ENCODE peak calls at places on chromosomes 13 and 19, in nine cellular contexts. N is K562, C is endothelial cell of umbilical vein, M is WTC11, R is NB4, G is GM12878, F is HCT116, K is SK-N-SH, S is HepG2. L is an unnamed sample.

GRCh38 chr13:73201601-73202000 is 142.8 kb downstream of the KLF5 start:
- DNase-seq in N (no peak), G (no peak), F (no peak), R (no peak), M (no peak), C (no peak), K (no peak), S (no peak), L (no peak)

GRCh38 chr19:48878219-48879024 is 6.2 kb downstream of the PPP1R15A start:
- DNase-seq in C (peak), N (peak), G (no peak), R (no peak), S (no peak), F (no peak), M (no peak), K (no peak), L (peak)

GRCh38 chr13:97018029-97018819 is 23.9 kb upstream of the OXGR1 start:
- DNase-seq in F (peak), K (peak), G (no peak), S (peak), R (peak), M (peak), N (peak), C (peak), L (no peak)

GRCh38 chr19:38148337-38148736 is 75.7 kb downstream of the DPF1 start:
- DNase-seq in K (no peak), R (no peak), N (no peak), C (no peak), F (no peak), S (no peak), G (no peak), M (no peak), L (no peak)

GRCh38 chr13:48210178-48210577 is 22.8 kb upstream of the ITM2B start:
- DNase-seq in M (no peak), R (peak), G (no peak), F (no peak), K (no peak), S (no peak), N (no peak), C (no peak), L (peak)

GRCh38 chr13:100983111-100983510 is 308.5 kb upstream of the TMTC4 start:
- DNase-seq in N (no peak), C (no peak), K (no peak), S (no peak), F (no peak), R (no peak), G (no peak), M (no peak), L (no peak)

GRCh38 chr13:73967397-73968165 is 166.6 kb downstream of the KLF12 start:
- DNase-seq in C (no peak), G (peak), M (no peak), N (no peak), S (no peak), F (no peak), K (no peak), R (no peak), L (no peak)

GRCh38 chr13:110359840-110360301 is 52.8 kb downstream of the COL4A2 start:
- DNase-seq in S (no peak), N (no peak), C (no peak), G (no peak), R (no peak), K (no peak), M (no peak), F (no peak), L (no peak)

GRCh38 chr13:53821632-53822031 is 793.0 kb downstream of the OLFM4 start:
- DNase-seq in S (no peak), M (no peak), K (no peak), F (no peak), C (no peak), G (no peak), R (no peak), N (no peak), L (no peak)

GRCh38 chr19:2552859-2553258 is 76.9 kb downstream of the GADD45B start:
- DNase-seq in F (no peak), G (peak), K (no peak), C (peak), S (no peak), N (peak), M (no peak), R (peak), L (no peak)

GRCh38 chr19:6127716-6128335 is 7.6 kb upstream of the ACSBG2 start:
- DNase-seq in K (no peak), M (no peak), C (no peak), R (no peak), S (no peak), G (no peak), F (no peak), N (no peak), L (no peak)

GRCh38 chr19:46036745-46037126 is 4.1 kb downstream of the IGFL4 start:
- DNase-seq in G (no peak), K (no peak), F (no peak), N (no peak), M (no peak), S (peak), C (no peak), R (no peak), L (no peak)

GRCh38 chr19:6794817-6795431 is 22.4 kb downstream of the VAV1 start:
- DNase-seq in K (no peak), N (peak), G (no peak), M (no peak), C (no peak), R (peak), S (peak), F (no peak), L (peak)

GRCh38 chr13:50989476-50989875 is 79.9 kb downstream of the RNASEH2B start:
- DNase-seq in N (peak), K (peak), S (peak), R (no peak), C (peak), G (no peak), M (no peak), F (no peak), L (no peak)

GRCh38 chr19:41821003-41821735 is 23.3 kb downstream of the LYPD4 start:
- DNase-seq in M (peak), C (peak), N (peak), G (peak), R (peak), F (peak), S (peak), K (peak), L (peak)

GRCh38 chr19:19649580-19649995 is 6.1 kb upstream of the GMIP start:
- DNase-seq in M (no peak), K (no peak), R (no peak), S (no peak), C (no peak), N (no peak), F (no peak), G (no peak), L (no peak)

GRCh38 chr13:32538234-32538620 is 368 bp downstream of the N4BP2L2 start:
- DNase-seq in M (peak), R (no peak), S (peak), G (no peak), K (peak), C (no peak), F (no peak), N (no peak), L (no peak)

GRCh38 chr13:99307648-99308339 is 595 bp upstream of the GPR183 start:
- DNase-seq in S (no peak), C (peak), N (peak), G (no peak), R (peak), M (no peak), F (no peak), K (no peak), L (peak)

GRCh38 chr13:99385161-99385560 is 78.0 kb upstream of the GPR183 start:
- DNase-seq in C (no peak), G (no peak), N (no peak), R (no peak), M (no peak), F (no peak), K (no peak), S (no peak), L (no peak)

GRCh38 chr13:87907202-87907601 is 236.0 kb downstream of the SLITRK5 start:
- DNase-seq in S (no peak), G (no peak), C (no peak), N (no peak), F (no peak), K (no peak), R (no peak), M (no peak), L (no peak)

GRCh38 chr13:27172495-27172842 is 858 bp upstream of the USP12 start:
- DNase-seq in S (no peak), F (no peak), C (no peak), R (peak), G (no peak), K (peak), M (no peak), N (peak), L (no peak)

GRCh38 chr13:97574926-97575325 is 141.0 kb downstream of the RAP2A start:
- DNase-seq in R (peak), K (no peak), M (peak), G (no peak), F (peak), C (peak), N (peak), S (peak), L (no peak)

DNA sequence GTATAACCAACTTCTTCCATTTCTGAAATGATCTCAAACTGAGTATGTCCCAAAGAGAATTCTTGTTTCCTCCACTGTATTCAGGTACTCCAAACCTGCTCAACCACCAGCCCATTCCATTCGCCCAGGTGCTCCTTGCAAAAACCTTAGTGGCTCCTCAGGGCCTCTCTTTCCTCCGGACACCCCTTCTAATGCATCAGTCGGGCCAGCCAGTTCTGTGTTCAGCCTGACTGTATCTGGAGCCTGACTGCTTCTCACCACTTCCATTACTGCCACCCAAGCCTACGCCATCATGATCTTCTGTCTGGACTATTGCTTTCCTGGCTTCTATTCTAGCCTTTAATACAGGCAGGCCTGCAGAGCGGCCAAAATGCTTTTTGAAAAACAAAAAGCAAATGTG is 1.5 kb downstream of the PHF11 start:
- DNase-seq in M (no peak), K (no peak), S (no peak), G (no peak), C (no peak), N (no peak), F (no peak), R (no peak), L (no peak)
- TF ChIP-seq MAX in M (no peak), K (no peak), S (no peak), G (no peak), C (no peak), N (no peak), F (no peak), R (no peak), L (no peak)

DNA sequence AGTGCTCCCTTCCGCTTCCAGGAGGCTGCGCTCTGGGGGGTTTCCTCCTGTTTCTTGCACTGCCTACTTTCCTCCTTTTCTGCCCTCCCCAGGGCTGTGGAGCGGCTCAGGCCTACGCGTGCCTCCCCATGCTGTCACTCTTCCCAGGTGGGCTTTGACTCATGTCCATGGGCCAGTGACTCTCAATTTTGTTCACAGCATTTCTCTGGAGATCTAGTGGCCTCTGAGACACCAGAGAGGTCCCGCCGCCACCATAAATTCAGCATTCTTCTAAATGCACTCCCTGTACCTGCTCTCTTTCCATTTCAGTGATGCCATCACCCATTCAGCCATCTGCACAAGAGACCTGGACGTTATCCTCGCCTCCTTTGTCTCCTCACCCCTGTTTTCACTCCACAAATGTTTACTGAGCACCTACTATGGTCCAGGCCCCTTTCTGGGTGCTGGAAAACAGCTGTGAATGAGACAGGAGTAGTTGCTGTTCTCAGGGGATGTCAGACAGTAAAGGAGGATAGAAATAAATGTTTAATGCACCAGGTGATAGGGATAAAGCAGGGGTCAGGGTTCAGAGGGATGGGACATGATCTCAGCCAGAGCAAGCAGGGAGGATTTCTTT is 3.2 kb downstream of the AP1M1 start:
- DNase-seq in K (no peak), C (no peak), G (no peak), M (no peak), F (no peak), N (no peak), S (no peak), R (no peak), L (no peak)
- TF ChIP-seq MAX in K (no peak), C (no peak), G (no peak), M (no peak), F (no peak), N (no peak), S (no peak), R (no peak), L (no peak)

GRCh38 chr13:75760182-75760981 is 124.3 kb downstream of the LMO7 start:
- DNase-seq in R (no peak), F (peak), S (peak), M (no peak), K (no peak), G (no peak), C (peak), N (no peak), L (peak)
- TF ChIP-seq MAX in R (no peak), F (peak), S (peak), M (no peak), K (no peak), G (no peak), C (no peak), N (no peak), L (peak)

GRCh38 chr19:54172764-54173699 is at the start of gene TMC4:
- DNase-seq in G (no peak), S (no peak), N (peak), C (no peak), M (peak), R (no peak), F (peak), K (no peak), L (peak)
- TF ChIP-seq MAX in G (no peak), S (no peak), N (no peak), C (no peak), M (no peak), R (no peak), F (no peak), K (no peak), L (no peak)

GRCh38 chr13:63472736-63473135 is 2057.1 kb upstream of the PCDH20 start:
- DNase-seq in G (no peak), M (no peak), F (no peak), S (no peak), C (no peak), N (no peak), K (no peak), R (no peak), L (no peak)
- TF ChIP-seq MAX in G (no peak), M (no peak), F (no peak), S (no peak), C (no peak), N (no peak), K (no peak), R (no peak), L (no peak)

DNA sequence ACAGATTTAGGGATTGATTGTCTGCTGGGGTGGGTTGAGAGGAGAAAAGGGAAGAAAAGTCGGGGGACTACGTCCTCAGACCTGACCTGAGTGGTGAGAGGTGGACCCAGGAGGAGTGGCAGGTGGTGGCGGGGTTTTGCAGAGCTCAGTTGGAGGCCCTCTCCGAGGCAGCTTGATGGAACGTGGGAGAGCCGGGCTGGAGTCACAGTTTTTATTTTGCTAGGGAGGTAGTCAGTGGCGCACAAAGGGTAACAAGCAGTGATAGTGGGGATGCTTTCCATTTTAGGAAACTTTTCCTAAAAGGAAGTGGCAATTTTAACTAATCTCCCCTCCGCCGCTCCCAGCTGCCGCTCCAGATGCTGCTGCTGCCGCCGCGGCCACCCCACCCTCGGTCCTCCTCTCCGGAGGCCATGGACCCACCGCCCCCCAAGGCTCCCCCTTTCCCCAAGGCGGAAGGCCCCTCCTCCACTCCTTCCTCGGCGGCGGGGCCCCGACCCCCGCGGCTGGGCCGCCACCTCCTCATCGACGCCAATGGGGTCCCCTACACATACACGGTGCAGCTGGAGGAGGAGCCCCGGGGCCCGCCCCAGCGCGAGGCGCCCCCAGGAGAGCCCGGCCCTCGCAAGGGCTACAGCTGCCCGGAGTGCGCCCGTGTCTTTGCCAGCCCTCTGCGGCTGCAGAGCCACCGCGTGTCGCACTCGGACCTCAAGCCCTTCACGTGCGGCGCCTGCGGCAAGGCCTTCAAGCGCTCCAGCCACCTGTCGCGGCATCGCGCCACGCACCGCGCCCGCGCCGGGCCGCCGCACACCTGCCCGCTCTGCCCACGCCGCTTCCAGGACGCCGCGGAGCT is 1.1 kb upstream of the ZNF581 start:
- DNase-seq in N (peak), F (no peak), K (peak), M (peak), S (no peak), R (no peak), G (no peak), C (no peak), L (no peak)
- TF ChIP-seq MAX in N (no peak), F (peak), K (no peak), M (peak), S (peak), R (no peak), G (peak), C (no peak), L (no peak)

GRCh38 chr19:13162749-13163608 is 12.8 kb downstream of the IER2 start:
- DNase-seq in C (peak), S (peak), M (peak), R (peak), G (peak), N (peak), F (peak), K (peak), L (no peak)

GRCh38 chr19:13160557-13160956 is 10.3 kb downstream of the IER2 start:
- DNase-seq in N (no peak), M (no peak), F (no peak), K (no peak), G (no peak), S (no peak), R (peak), C (no peak), L (peak)

GRCh38 chr19:13164370-13165090 is 14.3 kb downstream of the IER2 start:
- DNase-seq in R (peak), G (no peak), K (peak), S (peak), F (no peak), C (peak), N (peak), M (peak), L (peak)

GRCh38 chr19:13165091-13165997 is 15.1 kb downstream of the IER2 start:
- DNase-seq in S (no peak), M (no peak), K (no peak), C (peak), G (no peak), F (no peak), R (no peak), N (peak), L (peak)

DNA sequence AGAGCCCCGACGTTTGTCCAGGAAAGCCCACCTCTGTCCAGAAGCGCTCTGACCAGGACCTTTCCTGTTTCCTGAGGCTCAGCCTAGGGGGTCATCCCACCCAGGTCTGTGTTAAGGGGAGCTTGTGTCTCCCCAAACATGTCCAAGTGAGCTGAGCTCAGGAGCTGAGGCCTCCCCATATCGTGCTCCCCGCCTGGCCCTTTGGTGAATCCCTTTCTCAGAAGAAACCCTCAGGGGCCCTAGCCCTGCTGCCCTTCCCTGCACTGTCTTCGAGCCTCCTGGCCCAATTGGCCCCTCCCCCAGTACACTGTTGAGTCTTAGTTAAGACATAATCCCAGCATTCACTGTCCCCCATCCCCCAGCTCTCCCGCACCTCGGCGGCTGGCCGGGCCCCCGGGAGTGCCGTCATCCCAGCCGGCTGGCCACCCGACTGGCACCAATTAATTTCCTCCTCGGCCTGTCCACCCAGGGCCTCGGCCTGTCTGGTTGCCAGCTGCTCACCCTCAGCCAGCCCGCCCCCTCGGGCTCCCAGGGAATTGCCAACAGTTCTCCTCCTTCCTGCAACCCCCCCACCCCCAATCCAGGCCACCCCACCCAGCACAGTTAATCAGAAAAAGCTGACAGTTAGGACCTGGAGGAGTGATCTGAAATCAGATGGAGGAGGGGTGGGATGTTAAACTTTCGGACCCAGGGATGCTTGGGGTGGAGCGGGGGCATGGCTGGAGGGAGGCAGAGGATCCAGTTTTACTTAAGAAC is 13.6 kb downstream of the IER2 start:
- DNase-seq in N (peak), C (peak), K (peak), S (peak), R (peak), G (no peak), F (no peak), M (peak), L (no peak)
- TF ChIP-seq MAX in N (no peak), C (no peak), K (peak), S (no peak), R (no peak), G (no peak), F (no peak), M (no peak), L (no peak)

GRCh38 chr13:93922063-93922462 is 557.4 kb downstream of the DCT start:
- DNase-seq in G (no peak), K (no peak), M (no peak), S (no peak), R (no peak), F (no peak), N (no peak), C (no peak), L (no peak)
- TF ChIP-seq MAX in G (no peak), K (no peak), M (no peak), S (no peak), R (no peak), F (no peak), N (no peak), C (no peak), L (no peak)

GRCh38 chr19:14536926-14537692 is 7.7 kb downstream of the TECR start:
- DNase-seq in M (peak), G (no peak), K (peak), N (peak), C (peak), S (no peak), F (peak), R (peak), L (peak)
- TF ChIP-seq MAX in M (no peak), G (no peak), K (no peak), N (no peak), C (no peak), S (no peak), F (no peak), R (no peak), L (no peak)

DNA sequence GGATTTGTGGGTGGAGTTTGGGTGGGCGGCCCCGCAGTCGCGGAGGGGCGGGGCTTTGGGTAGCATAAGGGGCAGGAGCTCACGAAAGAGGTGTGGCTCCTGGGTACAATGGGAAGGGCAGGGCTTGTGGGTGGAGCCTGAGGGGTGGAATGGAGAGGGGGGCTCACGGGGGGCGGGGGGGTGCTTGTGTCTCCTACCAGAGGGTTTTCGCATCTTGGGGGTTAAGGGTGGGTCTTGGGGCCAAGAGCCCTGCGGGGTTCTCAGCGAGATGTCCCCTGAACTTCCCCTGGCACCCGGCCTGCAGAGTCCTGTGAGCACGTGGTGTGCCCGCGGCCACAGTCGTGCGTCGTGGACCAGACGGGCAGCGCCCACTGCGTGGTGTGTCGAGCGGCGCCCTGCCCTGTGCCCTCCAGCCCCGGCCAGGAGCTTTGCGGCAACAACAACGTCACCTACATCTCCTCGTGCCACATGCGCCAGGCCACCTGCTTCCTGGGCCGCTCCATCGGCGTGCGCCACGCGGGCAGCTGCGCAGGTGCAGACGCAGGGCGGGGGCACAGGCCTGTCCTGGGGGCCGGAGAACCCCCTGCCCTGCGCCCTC is 4.9 kb downstream of the FSTL3 start:
- DNase-seq in K (peak), M (peak), N (peak), C (no peak), G (no peak), F (no peak), R (no peak), S (no peak), L (no peak)
- TF ChIP-seq MAX in K (no peak), M (no peak), N (no peak), C (peak), G (no peak), F (no peak), R (no peak), S (no peak), L (no peak)

L was measured in A549.